ENCODE peak calls at places on chromosomes 16 and 17, in four cellular contexts. N is AG09319, C is lower leg skin, R is NCI-H1092 treated with DMSO at 0.1 percent for 48 hours. L is an unnamed sample.

GRCh38 chr16:4081035-4081434 is 35.2 kb downstream of the ADCY9 start:
- DNase-seq in N (no peak), C (no peak), R (no peak), L (no peak)

GRCh38 chr17:53724726-53725125 is 98.0 kb upstream of the KIF2B start:
- DNase-seq in N (no peak), C (no peak), R (no peak), L (no peak)

GRCh38 chr17:55237268-55237667 is 27.5 kb upstream of the HLF start:
- DNase-seq in N (no peak), C (no peak), R (no peak), L (no peak)

GRCh38 chr17:1039119-1039507 is 42.2 kb downstream of the TIMM22 start:
- DNase-seq in N (no peak), C (no peak), R (no peak), L (no peak)

GRCh38 chr16:48542020-48542473 is 67.9 kb downstream of the N4BP1 start:
- DNase-seq in N (no peak), C (no peak), R (no peak), L (peak; percentile 43)

GRCh38 chr16:54390095-54390494 is 103.5 kb upstream of the IRX3 start:
- DNase-seq in N (no peak), C (no peak), R (no peak), L (no peak)

GRCh38 chr16:81005644-81006471 is 827 bp downstream of the CMC2 start:
- DNase-seq in N (no peak), C (peak; percentile 61), R (no peak), L (peak; percentile 21)

GRCh38 chr16:87507351-87508069 is 14.7 kb upstream of the ZCCHC14 start:
- DNase-seq in N (no peak), C (no peak), R (no peak), L (peak; percentile 67)

GRCh38 chr16:1583180-1583579 is 28.7 kb downstream of the IFT140 start:
- DNase-seq in N (no peak), C (no peak), R (no peak), L (no peak)

GRCh38 chr17:50100921-50101345 is 5.8 kb downstream of the PDK2 start:
- DNase-seq in N (no peak), C (no peak), R (no peak), L (no peak)

GRCh38 chr16:47886631-47887415 is 269.0 kb downstream of the ABCC12 start:
- DNase-seq in N (no peak), C (no peak), R (peak; percentile 44), L (no peak)

GRCh38 chr16:78065344-78065743 is 34.1 kb upstream of the WWOX start:
- DNase-seq in N (no peak), C (no peak), R (no peak), L (no peak)

GRCh38 chr17:28748852-28749515 is 5.2 kb downstream of the TRAF4 start:
- DNase-seq in N (no peak), C (no peak), R (no peak), L (no peak)

GRCh38 chr16:85570735-85571562 is 42.2 kb upstream of the GSE1 start:
- DNase-seq in N (no peak), C (peak; percentile 68), R (no peak), L (no peak)

GRCh38 chr17:42348104-42348503 is 40.1 kb downstream of the STAT3 start:
- DNase-seq in N (no peak), C (no peak), R (no peak), L (no peak)

GRCh38 chr17:41397003-41397665 is at the start of gene KRT31:
- DNase-seq in N (no peak), C (no peak), R (no peak), L (no peak)

GRCh38 chr17:9912146-9913099 is 7.4 kb upstream of the RCVRN start:
- DNase-seq in N (no peak), C (no peak), R (no peak), L (no peak)

GRCh38 chr17:79026345-79027273 is 2.6 kb downstream of the C1QTNF1 start:
- DNase-seq in N (no peak), C (no peak), R (no peak), L (peak; percentile 49)

GRCh38 chr17:74502866-74503265 is 28.4 kb downstream of the CD300LB start:
- DNase-seq in N (no peak), C (no peak), R (no peak), L (no peak)

GRCh38 chr17:72942594-72942993 is 149.9 kb downstream of the SLC39A11 start:
- DNase-seq in N (no peak), C (no peak), R (no peak), L (no peak)

GRCh38 chr17:2828396-2829038 is 32.3 kb downstream of the RAP1GAP2 start:
- DNase-seq in N (no peak), C (peak; percentile 33), R (peak; percentile 41), L (peak; percentile 11)

GRCh38 chr17:12545877-12546513 is 119.7 kb upstream of the MYOCD start:
- DNase-seq in N (no peak), C (no peak), R (peak; percentile 1), L (peak; percentile 36)

GRCh38 chr16:57480127-57480753 is 6.1 kb downstream of the DOK4 start:
- DNase-seq in N (peak; percentile 15), C (no peak), R (no peak), L (no peak)

GRCh38 chr17:1487939-1488825 is 4.3 kb downstream of the MYO1C start:
- DNase-seq in N (peak; percentile 73), C (peak; percentile 72), R (peak; percentile 6), L (peak; percentile 51)

GRCh38 chr17:44912763-44913544 is 2.3 kb downstream of the GFAP start:
- DNase-seq in N (no peak), C (no peak), R (no peak), L (no peak)

GRCh38 chr16:54280751-54281150 is 5.8 kb downstream of the IRX3 start:
- DNase-seq in N (no peak), C (no peak), R (no peak), L (no peak)

GRCh38 chr16:30010817-30011504 is at the start of gene DOC2A:
- DNase-seq in N (no peak), C (no peak), R (peak; percentile 61), L (no peak)

GRCh38 chr17:50114849-50115357 is 15.1 kb downstream of the SAMD14 start:
- DNase-seq in N (no peak), C (no peak), R (peak; percentile 47), L (peak; percentile 63)

L was measured in dermis microvascular lymphatic vessel endothelial cell.